ENCODE peak calls at places on chromosomes 7 and 10, in five cellular contexts. One of them, this sample, is unnamed.

GRCh38 chr7:49645296-49645695 is 128.1 kb upstream of the VWC2 start:
- DNase-seq in GM12878: no peak
- DNase-seq in HepG2: no peak
- DNase-seq in H1: no peak
- DNase-seq in K562: no peak
- DNase-seq in this sample: no peak

GRCh38 chr7:13560441-13560840 is 429.0 kb downstream of the ETV1 start:
- DNase-seq in GM12878: no peak
- DNase-seq in HepG2: no peak
- DNase-seq in H1: no peak
- DNase-seq in K562: no peak
- DNase-seq in this sample: no peak

GRCh38 chr10:59991661-59992060 is 85.3 kb upstream of the CCDC6 start:
- DNase-seq in GM12878: no peak
- DNase-seq in HepG2: no peak
- DNase-seq in H1: peak
- DNase-seq in K562: no peak
- DNase-seq in this sample: peak

GRCh38 chr10:6218692-6219493 is 16.2 kb downstream of the PFKFB3 start:
- DNase-seq in GM12878: no peak
- DNase-seq in HepG2: no peak
- DNase-seq in H1: no peak
- DNase-seq in K562: no peak
- DNase-seq in this sample: no peak

GRCh38 chr7:80467069-80467468 is 44.8 kb downstream of the GNAT3 start:
- DNase-seq in GM12878: no peak
- DNase-seq in HepG2: no peak
- DNase-seq in H1: no peak
- DNase-seq in K562: no peak
- DNase-seq in this sample: peak

GRCh38 chr7:157516311-157516710 is 179.5 kb downstream of the DNAJB6 start:
- DNase-seq in GM12878: no peak
- DNase-seq in HepG2: no peak
- DNase-seq in H1: no peak
- DNase-seq in K562: no peak
- DNase-seq in this sample: no peak

GRCh38 chr7:99031496-99031895 is 112.4 kb downstream of the SMURF1 start:
- DNase-seq in GM12878: no peak
- DNase-seq in HepG2: no peak
- DNase-seq in H1: no peak
- DNase-seq in K562: no peak
- DNase-seq in this sample: no peak

GRCh38 chr7:84492128-84492527 is 297.5 kb upstream of the SEMA3A start:
- DNase-seq in GM12878: no peak
- DNase-seq in HepG2: no peak
- DNase-seq in H1: no peak
- DNase-seq in K562: no peak
- DNase-seq in this sample: no peak

GRCh38 chr7:98872328-98872924 is 2.6 kb upstream of the TMEM130 start:
- DNase-seq in GM12878: no peak
- DNase-seq in HepG2: peak
- DNase-seq in H1: no peak
- DNase-seq in K562: peak
- DNase-seq in this sample: peak

GRCh38 chr10:17086865-17087264 is 42.7 kb downstream of the CUBN start:
- DNase-seq in GM12878: no peak
- DNase-seq in HepG2: no peak
- DNase-seq in H1: no peak
- DNase-seq in K562: no peak
- DNase-seq in this sample: no peak

GRCh38 chr7:4725014-4725951 is 43.2 kb downstream of the FOXK1 start:
- DNase-seq in GM12878: no peak
- DNase-seq in HepG2: peak
- DNase-seq in H1: no peak
- DNase-seq in K562: no peak
- DNase-seq in this sample: peak

GRCh38 chr10:103281753-103282152 is 4.8 kb downstream of the INA start:
- DNase-seq in GM12878: no peak
- DNase-seq in HepG2: no peak
- DNase-seq in H1: peak
- DNase-seq in K562: peak
- DNase-seq in this sample: no peak

GRCh38 chr7:98251251-98251843 is 685 bp downstream of the TECPR1 start:
- DNase-seq in GM12878: no peak
- DNase-seq in HepG2: peak
- DNase-seq in H1: no peak
- DNase-seq in K562: no peak
- DNase-seq in this sample: no peak

GRCh38 chr10:132538031-132538789 is 623 bp downstream of the INPP5A start:
- DNase-seq in GM12878: no peak
- DNase-seq in HepG2: no peak
- DNase-seq in H1: no peak
- DNase-seq in K562: no peak
- DNase-seq in this sample: no peak

GRCh38 chr7:117993377-117994003 is 120.2 kb upstream of the CTTNBP2 start:
- DNase-seq in GM12878: no peak
- DNase-seq in HepG2: peak
- DNase-seq in H1: peak
- DNase-seq in K562: peak
- DNase-seq in this sample: peak

DNA sequence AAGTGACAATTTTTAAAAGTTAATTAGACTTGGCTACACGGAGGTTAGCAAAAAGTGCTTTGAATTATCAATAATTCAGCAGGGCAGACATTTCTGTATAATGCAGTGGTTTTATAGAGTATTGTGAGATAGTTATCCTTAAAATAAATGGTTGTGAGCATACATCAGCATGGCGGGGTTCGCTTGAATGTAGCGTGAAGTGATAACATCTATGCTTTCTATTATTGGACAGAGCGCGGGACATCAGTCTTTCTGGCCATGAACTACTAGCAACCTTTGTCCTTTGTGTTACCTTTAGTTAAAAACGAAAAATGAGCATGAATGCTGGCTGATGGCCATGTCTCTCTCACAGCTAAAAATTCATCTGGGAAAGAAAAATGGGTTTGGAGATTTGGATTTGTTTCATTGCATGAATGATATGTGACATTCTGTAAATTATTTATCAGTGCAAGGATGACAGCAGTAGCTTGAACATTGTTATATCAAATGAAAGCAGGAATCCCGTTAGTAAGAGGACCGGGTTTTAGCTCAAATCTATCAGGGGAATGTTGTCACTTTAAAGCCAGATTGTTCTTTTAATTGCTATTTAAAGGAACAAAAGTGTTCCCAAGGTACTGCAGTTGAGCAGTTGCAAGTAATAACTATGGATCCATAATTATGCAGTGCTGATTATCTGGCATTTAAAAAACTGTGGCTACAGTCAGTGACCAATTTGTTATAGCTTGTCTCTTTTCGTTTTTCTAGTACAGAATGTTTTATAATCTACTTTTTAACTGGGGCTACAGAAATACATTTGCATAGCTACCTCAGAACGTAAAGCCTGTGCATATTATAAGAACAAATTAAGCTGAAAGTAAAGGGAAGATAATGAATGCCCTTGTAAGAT is 131.0 kb downstream of the KAT6B start:
- DNase-seq in GM12878: no peak
- DNase-seq in HepG2: no peak
- DNase-seq in H1: no peak
- DNase-seq in K562: no peak
- DNase-seq in this sample: no peak
- TF ChIP-seq EP300 in GM12878: no peak
- TF ChIP-seq EP300 in HepG2: no peak
- TF ChIP-seq EP300 in H1: no peak
- TF ChIP-seq EP300 in K562: no peak
- TF ChIP-seq EP300 in this sample: no peak

GRCh38 chr10:80154978-80155695 is 22.6 kb downstream of the PLAC9 start:
- DNase-seq in GM12878: no peak
- DNase-seq in HepG2: no peak
- DNase-seq in H1: no peak
- DNase-seq in K562: no peak
- DNase-seq in this sample: no peak
- TF ChIP-seq HDAC2 in GM12878: no peak
- TF ChIP-seq HDAC2 in HepG2: no peak
- TF ChIP-seq HDAC2 in H1: no peak
- TF ChIP-seq HDAC2 in K562: no peak
- TF ChIP-seq HDAC2 in this sample: no peak

GRCh38 chr10:73576890-73577591 is 14.1 kb downstream of the USP54 start:
- DNase-seq in GM12878: no peak
- DNase-seq in HepG2: no peak
- DNase-seq in H1: no peak
- DNase-seq in K562: no peak
- DNase-seq in this sample: no peak
- TF ChIP-seq EP300 in GM12878: no peak
- TF ChIP-seq EP300 in HepG2: no peak
- TF ChIP-seq EP300 in H1: no peak
- TF ChIP-seq EP300 in K562: no peak
- TF ChIP-seq EP300 in this sample: no peak

GRCh38 chr7:150341263-150342118 is at the start of gene RARRES2:
- DNase-seq in GM12878: no peak
- DNase-seq in HepG2: peak
- DNase-seq in H1: peak
- DNase-seq in K562: peak
- DNase-seq in this sample: no peak

GRCh38 chr7:150340875-150341262 is 560 bp downstream of the RARRES2 start:
- DNase-seq in GM12878: no peak
- DNase-seq in HepG2: no peak
- DNase-seq in H1: no peak
- DNase-seq in K562: peak
- DNase-seq in this sample: no peak

GRCh38 chr7:150339369-150339768 is 2.1 kb downstream of the RARRES2 start:
- DNase-seq in GM12878: no peak
- DNase-seq in HepG2: no peak
- DNase-seq in H1: no peak
- DNase-seq in K562: no peak
- DNase-seq in this sample: no peak

GRCh38 chr7:150342119-150342405 is 633 bp upstream of the RARRES2 start:
- DNase-seq in GM12878: no peak
- DNase-seq in HepG2: no peak
- DNase-seq in H1: no peak
- DNase-seq in K562: no peak
- DNase-seq in this sample: no peak

DNA sequence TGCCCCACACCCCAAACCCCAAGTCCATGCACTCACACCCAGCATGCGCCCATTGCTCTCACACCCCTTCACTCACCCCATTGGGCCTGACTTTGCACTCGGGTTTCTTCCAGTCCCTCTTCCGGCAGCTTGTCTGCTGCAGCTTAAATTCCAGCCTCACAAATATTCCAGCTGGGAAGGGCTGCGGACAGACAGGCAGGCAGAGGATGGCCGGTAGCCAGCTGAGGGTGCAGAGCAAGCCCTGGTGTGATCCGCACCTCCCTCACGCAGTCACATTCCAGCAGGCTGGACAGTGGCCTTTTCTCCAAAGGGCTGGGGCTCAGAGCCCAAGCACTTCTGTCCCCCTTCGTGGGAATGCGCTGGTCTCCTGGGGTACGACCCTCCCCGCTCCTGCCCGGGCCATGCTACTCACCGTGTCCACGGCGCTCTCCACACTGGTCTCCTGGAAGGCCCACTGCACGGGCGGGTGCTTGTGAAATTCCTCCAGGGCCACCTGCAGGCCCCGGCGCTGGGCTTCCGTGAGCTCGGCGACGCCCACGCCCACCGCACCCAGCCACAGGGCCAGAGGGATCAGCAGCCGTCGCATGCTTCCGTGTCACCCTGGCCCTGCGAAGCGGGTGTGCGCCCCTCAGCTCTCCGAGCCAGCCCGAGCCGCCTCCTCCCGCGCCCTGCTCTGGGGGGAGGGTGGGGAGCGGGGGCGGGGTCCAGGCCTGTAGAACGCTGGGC is 1.2 kb downstream of the RARRES2 start:
- DNase-seq in GM12878: no peak
- DNase-seq in HepG2: peak
- DNase-seq in H1: no peak
- DNase-seq in K562: peak
- DNase-seq in this sample: no peak
- TF ChIP-seq HDAC2 in GM12878: no peak
- TF ChIP-seq HDAC2 in HepG2: peak
- TF ChIP-seq HDAC2 in H1: no peak
- TF ChIP-seq HDAC2 in K562: no peak
- TF ChIP-seq HDAC2 in this sample: no peak

DNA sequence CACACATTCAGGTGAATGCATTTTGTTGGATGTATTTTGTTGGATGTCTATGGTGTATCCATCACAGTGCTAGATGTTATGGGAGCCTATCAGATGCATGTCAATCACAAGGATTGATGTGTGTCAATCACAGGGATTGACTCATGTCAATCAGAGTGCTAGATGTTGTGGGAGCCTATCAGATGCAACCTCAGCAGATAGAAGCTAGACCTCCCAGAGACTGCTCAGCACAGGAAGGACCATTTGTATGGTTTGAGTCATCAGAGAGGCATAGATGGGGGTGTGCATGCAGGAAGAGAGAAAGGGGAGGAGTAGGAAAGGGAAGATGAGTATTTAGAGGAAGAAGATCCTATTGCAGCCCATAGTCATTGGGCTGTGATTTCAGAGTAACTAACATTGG is 48.3 kb upstream of the PITRM1 start:
- DNase-seq in GM12878: no peak
- DNase-seq in HepG2: no peak
- DNase-seq in H1: no peak
- DNase-seq in K562: no peak
- DNase-seq in this sample: no peak
- TF ChIP-seq EP300 in GM12878: no peak
- TF ChIP-seq EP300 in HepG2: no peak
- TF ChIP-seq EP300 in H1: no peak
- TF ChIP-seq EP300 in K562: no peak
- TF ChIP-seq EP300 in this sample: no peak

DNA sequence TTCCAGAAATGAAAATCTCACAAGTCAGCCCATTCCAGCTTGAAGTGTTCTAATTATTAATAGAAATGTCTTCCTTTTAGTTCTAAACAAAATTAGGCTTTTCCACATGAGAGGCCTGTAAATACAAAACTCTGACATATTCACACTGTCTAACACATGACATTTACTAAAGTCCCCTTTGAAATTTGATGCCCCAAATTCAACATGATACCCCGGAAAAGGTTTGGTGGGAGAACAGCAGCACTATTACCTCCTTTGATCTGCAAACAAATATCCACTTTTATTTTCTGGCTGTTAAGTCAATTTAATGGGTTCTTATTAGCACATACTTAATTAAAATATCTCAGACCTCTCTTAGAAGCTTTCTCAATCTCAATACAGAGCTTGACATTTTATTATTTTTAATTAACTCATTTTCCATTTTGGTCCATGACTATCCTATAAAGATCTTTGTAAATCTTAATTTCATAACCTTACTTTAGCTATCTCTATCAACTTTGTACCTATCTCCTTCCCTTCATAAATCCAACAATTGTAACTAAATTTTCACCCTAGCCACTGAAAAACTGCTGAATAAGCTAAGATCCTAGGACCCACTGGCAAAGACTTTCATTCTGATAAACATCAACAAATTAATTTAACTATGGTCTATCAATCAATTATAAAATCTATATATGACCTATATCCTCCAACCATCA is 63.2 kb downstream of the USP6NL start:
- DNase-seq in GM12878: no peak
- DNase-seq in HepG2: no peak
- DNase-seq in H1: no peak
- DNase-seq in K562: no peak
- DNase-seq in this sample: no peak
- TF ChIP-seq HDAC2 in GM12878: no peak
- TF ChIP-seq HDAC2 in HepG2: no peak
- TF ChIP-seq HDAC2 in H1: no peak
- TF ChIP-seq HDAC2 in K562: no peak
- TF ChIP-seq HDAC2 in this sample: no peak

GRCh38 chr7:101163281-101164070 is 1.9 kb downstream of the VGF start:
- DNase-seq in GM12878: no peak
- DNase-seq in HepG2: no peak
- DNase-seq in H1: peak
- DNase-seq in K562: peak
- DNase-seq in this sample: no peak
- TF ChIP-seq EP300 in GM12878: no peak
- TF ChIP-seq EP300 in HepG2: no peak
- TF ChIP-seq EP300 in H1: no peak
- TF ChIP-seq EP300 in K562: no peak
- TF ChIP-seq EP300 in this sample: no peak

This sample was measured in A549.